ENCODE peak calls at places on chromosomes 12 and 14, in seven cellular contexts. One of them, this sample, is unnamed.

GRCh38 chr14:101965145-101965531 is 765 bp downstream of the DYNC1H1 start:
- DNase-seq in heart left ventricle: peak; percentile 80
- DNase-seq in psoas muscle: peak; percentile 82
- DNase-seq in fibroblast of mammary gland: peak; percentile 56
- DNase-seq in AG09309: no peak
- DNase-seq in GM12865: peak; percentile 78
- DNase-seq in colonic mucosa: peak; percentile 82
- DNase-seq in this sample: peak; percentile 79

GRCh38 chr12:46208370-46208769 is 60.5 kb downstream of the SLC38A1 start:
- DNase-seq in heart left ventricle: no peak
- DNase-seq in colonic mucosa: no peak
- DNase-seq in AG09309: no peak
- DNase-seq in fibroblast of mammary gland: no peak
- DNase-seq in GM12865: no peak
- DNase-seq in psoas muscle: no peak
- DNase-seq in this sample: no peak

GRCh38 chr14:94787092-94787491 is 17.2 kb upstream of the GSC start:
- DNase-seq in colonic mucosa: no peak
- DNase-seq in psoas muscle: no peak
- DNase-seq in GM12865: no peak
- DNase-seq in fibroblast of mammary gland: no peak
- DNase-seq in AG09309: no peak
- DNase-seq in heart left ventricle: no peak
- DNase-seq in this sample: no peak

GRCh38 chr12:22971771-22972191 is 346.8 kb downstream of the ETNK1 start:
- DNase-seq in fibroblast of mammary gland: peak; percentile 72
- DNase-seq in heart left ventricle: no peak
- DNase-seq in GM12865: no peak
- DNase-seq in AG09309: no peak
- DNase-seq in colonic mucosa: no peak
- DNase-seq in psoas muscle: no peak
- DNase-seq in this sample: no peak

GRCh38 chr12:10940389-10940788 is 1.3 kb upstream of the TAS2R14 start:
- DNase-seq in colonic mucosa: no peak
- DNase-seq in fibroblast of mammary gland: peak; percentile 69
- DNase-seq in AG09309: peak; percentile 59
- DNase-seq in heart left ventricle: no peak
- DNase-seq in psoas muscle: no peak
- DNase-seq in GM12865: no peak
- DNase-seq in this sample: no peak

GRCh38 chr12:43737646-43738045 is 20.9 kb downstream of the PUS7L start:
- DNase-seq in GM12865: no peak
- DNase-seq in fibroblast of mammary gland: peak; percentile 89
- DNase-seq in colonic mucosa: no peak
- DNase-seq in psoas muscle: no peak
- DNase-seq in heart left ventricle: no peak
- DNase-seq in AG09309: no peak
- DNase-seq in this sample: no peak

GRCh38 chr14:23566112-23566781 is 1.3 kb downstream of the AP1G2 start:
- DNase-seq in GM12865: no peak
- DNase-seq in colonic mucosa: no peak
- DNase-seq in heart left ventricle: no peak
- DNase-seq in fibroblast of mammary gland: no peak
- DNase-seq in AG09309: no peak
- DNase-seq in psoas muscle: no peak
- DNase-seq in this sample: no peak

GRCh38 chr14:34722723-34723545 is 8.5 kb upstream of the CFL2 start:
- DNase-seq in GM12865: peak; percentile 53
- DNase-seq in fibroblast of mammary gland: peak; percentile 73
- DNase-seq in psoas muscle: no peak
- DNase-seq in heart left ventricle: no peak
- DNase-seq in AG09309: no peak
- DNase-seq in colonic mucosa: peak; percentile 33
- DNase-seq in this sample: peak; percentile 77

GRCh38 chr12:72337382-72337781 is 65.2 kb downstream of the TRHDE start:
- DNase-seq in heart left ventricle: no peak
- DNase-seq in AG09309: no peak
- DNase-seq in GM12865: no peak
- DNase-seq in psoas muscle: no peak
- DNase-seq in fibroblast of mammary gland: no peak
- DNase-seq in colonic mucosa: no peak
- DNase-seq in this sample: no peak

GRCh38 chr14:73887116-73887490 is 444 bp downstream of the ZNF410 start:
- DNase-seq in fibroblast of mammary gland: peak; percentile 32
- DNase-seq in AG09309: no peak
- DNase-seq in colonic mucosa: no peak
- DNase-seq in heart left ventricle: no peak
- DNase-seq in psoas muscle: no peak
- DNase-seq in GM12865: peak; percentile 27
- DNase-seq in this sample: no peak

GRCh38 chr14:75323571-75323970 is 44.9 kb downstream of the FOS start:
- DNase-seq in colonic mucosa: no peak
- DNase-seq in GM12865: no peak
- DNase-seq in psoas muscle: no peak
- DNase-seq in AG09309: no peak
- DNase-seq in heart left ventricle: no peak
- DNase-seq in fibroblast of mammary gland: peak; percentile 69
- DNase-seq in this sample: no peak

GRCh38 chr12:969821-970220 is 20.3 kb upstream of the RAD52 start:
- DNase-seq in heart left ventricle: no peak
- DNase-seq in AG09309: no peak
- DNase-seq in psoas muscle: no peak
- DNase-seq in GM12865: no peak
- DNase-seq in fibroblast of mammary gland: no peak
- DNase-seq in colonic mucosa: no peak
- DNase-seq in this sample: no peak

GRCh38 chr12:112664569-112664968 is 127.0 kb upstream of the RPH3A start:
- DNase-seq in psoas muscle: no peak
- DNase-seq in fibroblast of mammary gland: no peak
- DNase-seq in GM12865: no peak
- DNase-seq in heart left ventricle: no peak
- DNase-seq in colonic mucosa: no peak
- DNase-seq in AG09309: no peak
- DNase-seq in this sample: no peak

GRCh38 chr12:114254998-114255397 is 150.9 kb downstream of the TBX5 start:
- DNase-seq in GM12865: no peak
- DNase-seq in fibroblast of mammary gland: no peak
- DNase-seq in colonic mucosa: no peak
- DNase-seq in psoas muscle: no peak
- DNase-seq in AG09309: no peak
- DNase-seq in heart left ventricle: no peak
- DNase-seq in this sample: no peak

GRCh38 chr12:52615208-52615868 is 3.0 kb downstream of the KRT73 start:
- DNase-seq in psoas muscle: no peak
- DNase-seq in AG09309: no peak
- DNase-seq in colonic mucosa: peak; percentile 4
- DNase-seq in fibroblast of mammary gland: peak; percentile 30
- DNase-seq in GM12865: no peak
- DNase-seq in heart left ventricle: no peak
- DNase-seq in this sample: no peak

GRCh38 chr14:61585598-61586538 is 109.4 kb upstream of the HIF1A start:
- DNase-seq in AG09309: no peak
- DNase-seq in psoas muscle: peak; percentile 68
- DNase-seq in heart left ventricle: peak; percentile 84
- DNase-seq in colonic mucosa: peak; percentile 76
- DNase-seq in fibroblast of mammary gland: peak; percentile 88
- DNase-seq in GM12865: no peak
- DNase-seq in this sample: no peak

GRCh38 chr14:36281309-36281708 is 39.1 kb downstream of the MBIP start:
- DNase-seq in heart left ventricle: no peak
- DNase-seq in GM12865: no peak
- DNase-seq in psoas muscle: no peak
- DNase-seq in AG09309: no peak
- DNase-seq in fibroblast of mammary gland: peak; percentile 10
- DNase-seq in colonic mucosa: no peak
- DNase-seq in this sample: no peak

GRCh38 chr12:88625316-88625715 is 45.0 kb upstream of the KITLG start:
- DNase-seq in heart left ventricle: no peak
- DNase-seq in fibroblast of mammary gland: no peak
- DNase-seq in GM12865: no peak
- DNase-seq in colonic mucosa: no peak
- DNase-seq in AG09309: no peak
- DNase-seq in psoas muscle: no peak
- DNase-seq in this sample: no peak

GRCh38 chr12:70661762-70662161 is 24.5 kb upstream of the PTPRB start:
- DNase-seq in colonic mucosa: no peak
- DNase-seq in heart left ventricle: no peak
- DNase-seq in GM12865: no peak
- DNase-seq in fibroblast of mammary gland: peak; percentile 49
- DNase-seq in psoas muscle: no peak
- DNase-seq in AG09309: peak; percentile 63
- DNase-seq in this sample: no peak

GRCh38 chr12:1533602-1534304 is 60.6 kb downstream of the FBXL14 start:
- DNase-seq in heart left ventricle: no peak
- DNase-seq in AG09309: no peak
- DNase-seq in psoas muscle: no peak
- DNase-seq in colonic mucosa: no peak
- DNase-seq in GM12865: peak; percentile 86
- DNase-seq in fibroblast of mammary gland: peak; percentile 44
- DNase-seq in this sample: peak; percentile 70

GRCh38 chr12:39036060-39036459 is 130.7 kb upstream of the CPNE8 start:
- DNase-seq in AG09309: no peak
- DNase-seq in heart left ventricle: no peak
- DNase-seq in psoas muscle: no peak
- DNase-seq in GM12865: no peak
- DNase-seq in fibroblast of mammary gland: no peak
- DNase-seq in colonic mucosa: no peak
- DNase-seq in this sample: no peak

DNA sequence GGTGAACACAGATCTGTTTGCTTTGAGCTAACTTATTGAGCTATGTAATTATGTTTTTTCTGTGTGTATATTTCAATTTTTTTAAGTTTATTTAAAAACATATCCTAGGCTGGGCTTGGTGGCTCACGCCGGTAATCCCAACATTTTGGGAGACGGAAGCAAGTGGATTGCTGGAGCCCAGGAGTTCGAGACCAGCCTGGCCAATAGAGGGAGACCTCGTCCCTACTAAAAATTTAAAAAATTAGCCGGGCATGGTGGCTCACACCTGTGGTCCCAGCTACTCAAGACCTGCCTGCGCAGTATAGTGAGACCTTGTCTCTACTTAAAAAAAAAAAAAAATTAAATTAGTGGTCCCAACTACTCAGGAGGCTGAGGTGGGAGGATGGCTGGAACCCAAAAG is 16.2 kb upstream of the RNASE1 start:
- DNase-seq in colonic mucosa: no peak
- DNase-seq in GM12865: no peak
- DNase-seq in psoas muscle: no peak
- DNase-seq in fibroblast of mammary gland: no peak
- DNase-seq in heart left ventricle: no peak
- DNase-seq in AG09309: no peak
- DNase-seq in this sample: no peak
- TF ChIP-seq CTCF in colonic mucosa: no peak
- TF ChIP-seq CTCF in GM12865: no peak
- TF ChIP-seq CTCF in psoas muscle: no peak
- TF ChIP-seq CTCF in fibroblast of mammary gland: no peak
- TF ChIP-seq CTCF in heart left ventricle: no peak
- TF ChIP-seq CTCF in AG09309: no peak
- TF ChIP-seq CTCF in this sample: no peak

DNA sequence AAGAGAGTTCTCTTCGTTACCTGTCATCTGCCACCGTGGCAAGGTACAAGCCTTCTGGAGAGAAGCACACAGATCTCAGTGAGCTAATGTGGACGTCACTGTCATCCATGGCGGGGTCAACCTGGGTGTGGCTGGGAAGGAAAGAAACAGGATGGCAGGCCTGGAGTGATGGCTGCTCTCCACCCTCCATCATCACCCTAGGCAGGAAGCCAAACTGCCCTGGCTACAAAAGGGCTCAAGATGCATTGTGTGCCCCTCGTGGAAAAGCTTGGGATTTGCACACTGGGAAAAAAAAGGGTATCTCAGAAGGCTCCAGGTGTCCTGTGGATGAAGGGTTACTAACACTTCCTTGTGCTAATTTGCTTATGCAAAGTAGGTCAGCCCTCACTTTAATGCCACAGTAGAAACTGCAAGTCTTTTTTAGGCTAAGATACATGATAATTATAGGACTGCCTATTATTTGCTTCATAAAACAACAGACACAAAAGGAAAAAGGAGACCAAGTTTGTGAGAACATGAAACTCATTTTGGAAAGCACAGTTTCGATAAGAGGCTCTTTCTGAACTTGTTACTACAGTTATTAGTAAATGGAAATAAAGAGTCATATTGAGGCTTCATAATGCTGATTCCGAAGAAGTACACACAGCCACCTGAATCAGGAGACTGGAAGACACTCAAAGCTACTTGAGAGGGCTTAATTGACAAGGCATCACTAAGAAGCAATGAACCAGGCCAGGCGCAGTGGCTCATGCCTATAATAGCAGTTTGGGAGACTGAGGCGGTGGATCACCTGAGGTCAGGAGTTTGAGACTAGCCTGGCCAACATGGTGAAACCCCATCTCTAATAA is 18.9 kb downstream of the RFC5 start:
- DNase-seq in psoas muscle: no peak
- DNase-seq in AG09309: no peak
- DNase-seq in heart left ventricle: no peak
- DNase-seq in fibroblast of mammary gland: peak; percentile 62
- DNase-seq in colonic mucosa: peak; percentile 30
- DNase-seq in GM12865: peak; percentile 84
- DNase-seq in this sample: peak; percentile 75
- TF ChIP-seq CTCF in psoas muscle: no peak
- TF ChIP-seq CTCF in AG09309: no peak
- TF ChIP-seq CTCF in heart left ventricle: no peak
- TF ChIP-seq CTCF in fibroblast of mammary gland: peak; percentile 37
- TF ChIP-seq CTCF in colonic mucosa: peak; percentile 1
- TF ChIP-seq CTCF in GM12865: no peak
- TF ChIP-seq CTCF in this sample: no peak

GRCh38 chr12:98373982-98374381 is 141.4 kb upstream of the TMPO start:
- DNase-seq in colonic mucosa: no peak
- DNase-seq in fibroblast of mammary gland: peak; percentile 5
- DNase-seq in psoas muscle: no peak
- DNase-seq in GM12865: no peak
- DNase-seq in AG09309: no peak
- DNase-seq in heart left ventricle: no peak
- DNase-seq in this sample: no peak
- TF ChIP-seq CTCF in colonic mucosa: no peak
- TF ChIP-seq CTCF in fibroblast of mammary gland: peak; percentile 27
- TF ChIP-seq CTCF in psoas muscle: no peak
- TF ChIP-seq CTCF in GM12865: peak; percentile 3
- TF ChIP-seq CTCF in AG09309: peak; percentile 41
- TF ChIP-seq CTCF in heart left ventricle: no peak
- TF ChIP-seq CTCF in this sample: no peak

GRCh38 chr12:84497819-84498218 is 414.8 kb downstream of the SLC6A15 start:
- DNase-seq in colonic mucosa: no peak
- DNase-seq in heart left ventricle: no peak
- DNase-seq in psoas muscle: no peak
- DNase-seq in fibroblast of mammary gland: peak; percentile 48
- DNase-seq in GM12865: peak; percentile 29
- DNase-seq in AG09309: no peak
- DNase-seq in this sample: no peak
- TF ChIP-seq CTCF in colonic mucosa: no peak
- TF ChIP-seq CTCF in heart left ventricle: no peak
- TF ChIP-seq CTCF in psoas muscle: no peak
- TF ChIP-seq CTCF in fibroblast of mammary gland: peak; percentile 53
- TF ChIP-seq CTCF in GM12865: peak; percentile 51
- TF ChIP-seq CTCF in AG09309: peak; percentile 58
- TF ChIP-seq CTCF in this sample: peak; percentile 24

This sample was measured in GM13976.